ENCODE peak calls at places on chromosomes 7 and 10, in four cellular contexts. One of them, this sample, is unnamed. For H3K4me1, the result is how much of the 10 kb centered on the place peaks cover.

GRCh38 chr10:31186225-31187010 is 132.6 kb upstream of the ZEB1 start:
- DNase-seq in endothelial cell of umbilical vein: peak
- DNase-seq in hepatocyte: no peak
- DNase-seq in PC-9: peak
- DNase-seq in this sample: no peak

GRCh38 chr10:36209480-36209879 is 567.4 kb upstream of the FZD8 start:
- DNase-seq in endothelial cell of umbilical vein: no peak
- DNase-seq in hepatocyte: no peak
- DNase-seq in PC-9: no peak
- DNase-seq in this sample: no peak

GRCh38 chr10:121952226-121952625 is 22.8 kb downstream of the NSMCE4A start:
- DNase-seq in endothelial cell of umbilical vein: no peak
- DNase-seq in hepatocyte: no peak
- DNase-seq in PC-9: no peak
- DNase-seq in this sample: no peak

GRCh38 chr7:101234636-101235035 is 3.0 kb downstream of the CLDN15 start:
- DNase-seq in endothelial cell of umbilical vein: no peak
- DNase-seq in hepatocyte: no peak
- DNase-seq in PC-9: no peak
- DNase-seq in this sample: no peak

GRCh38 chr10:129870926-129871660 is 93.0 kb downstream of the EBF3 start:
- DNase-seq in endothelial cell of umbilical vein: no peak
- DNase-seq in hepatocyte: no peak
- DNase-seq in PC-9: no peak
- DNase-seq in this sample: no peak

GRCh38 chr10:83943920-83944319 is 195.4 kb upstream of the GHITM start:
- DNase-seq in endothelial cell of umbilical vein: no peak
- DNase-seq in hepatocyte: no peak
- DNase-seq in PC-9: no peak
- DNase-seq in this sample: no peak

GRCh38 chr10:114728325-114728724 is 70.2 kb upstream of the ABLIM1 start:
- DNase-seq in endothelial cell of umbilical vein: no peak
- DNase-seq in hepatocyte: no peak
- DNase-seq in PC-9: no peak
- DNase-seq in this sample: no peak

GRCh38 chr10:74704629-74705360 is 121.6 kb upstream of the KAT6B start:
- DNase-seq in endothelial cell of umbilical vein: no peak
- DNase-seq in hepatocyte: no peak
- DNase-seq in PC-9: no peak
- DNase-seq in this sample: peak

GRCh38 chr10:6746782-6747181 is 166.7 kb upstream of the PRKCQ start:
- DNase-seq in endothelial cell of umbilical vein: no peak
- DNase-seq in hepatocyte: no peak
- DNase-seq in PC-9: no peak
- DNase-seq in this sample: peak

GRCh38 chr10:46106410-46107255 is 60.6 kb upstream of the MSMB start:
- DNase-seq in endothelial cell of umbilical vein: peak
- DNase-seq in hepatocyte: peak
- DNase-seq in PC-9: peak
- DNase-seq in this sample: peak

GRCh38 chr10:106716375-106716774 is 448.1 kb downstream of the SORCS1 start:
- DNase-seq in endothelial cell of umbilical vein: no peak
- DNase-seq in hepatocyte: no peak
- DNase-seq in PC-9: no peak
- DNase-seq in this sample: no peak

GRCh38 chr10:122460891-122461293 is 461 bp upstream of the HTRA1 start:
- DNase-seq in endothelial cell of umbilical vein: peak
- DNase-seq in hepatocyte: no peak
- DNase-seq in PC-9: no peak
- DNase-seq in this sample: no peak

GRCh38 chr10:26486985-26487850 is 49.1 kb downstream of the APBB1IP start:
- DNase-seq in endothelial cell of umbilical vein: no peak
- DNase-seq in hepatocyte: peak
- DNase-seq in PC-9: peak
- DNase-seq in this sample: no peak

DNA sequence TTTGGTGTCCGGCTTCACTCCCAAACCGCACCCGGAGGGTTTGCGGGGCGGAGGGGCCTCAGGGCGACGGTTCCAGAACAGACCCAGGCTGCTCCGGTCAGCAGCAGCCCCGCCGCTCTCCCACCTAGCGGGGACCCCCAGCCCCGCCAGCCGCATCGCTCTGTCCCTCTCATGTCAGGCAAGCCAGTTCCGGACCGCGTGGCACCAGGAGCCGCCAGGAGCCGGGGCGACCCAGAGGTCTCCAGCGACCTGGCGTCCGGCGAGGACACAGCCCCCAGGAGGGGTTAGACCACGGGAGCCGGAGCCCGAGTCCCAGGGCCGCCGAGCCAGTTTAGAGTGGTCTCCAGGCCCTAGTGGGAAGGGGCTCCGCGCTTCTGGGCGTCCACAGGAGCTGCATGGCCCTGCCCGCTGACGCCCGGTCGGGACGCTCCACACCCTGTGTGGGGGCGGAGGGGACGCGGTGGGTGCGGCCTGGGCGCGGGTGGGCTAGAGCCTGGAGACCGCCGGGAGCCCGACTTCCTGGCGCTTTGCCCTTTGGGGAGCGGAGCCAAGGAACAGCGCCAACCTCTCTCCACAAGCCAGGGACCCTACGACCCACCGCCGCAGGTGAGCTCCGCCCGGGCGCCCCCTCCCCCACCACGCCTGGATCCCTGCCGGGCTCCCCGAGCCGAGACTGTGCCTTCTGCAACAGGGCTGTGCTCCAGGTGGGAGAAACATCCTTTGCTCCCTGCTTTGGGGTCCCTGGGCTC is 43.4 kb downstream of the ZNF117 start:
- DNase-seq in endothelial cell of umbilical vein: no peak
- DNase-seq in hepatocyte: peak
- DNase-seq in PC-9: no peak
- DNase-seq in this sample: no peak
- TF ChIP-seq EZH2 in endothelial cell of umbilical vein: peak
- TF ChIP-seq EZH2 in hepatocyte: peak
- TF ChIP-seq EZH2 in PC-9: no peak
- TF ChIP-seq EZH2 in this sample: no peak

GRCh38 chr7:100152937-100153666 is 4.4 kb downstream of the LAMTOR4 start:
- DNase-seq in endothelial cell of umbilical vein: no peak
- DNase-seq in hepatocyte: no peak
- DNase-seq in PC-9: no peak
- DNase-seq in this sample: peak
- H3K4me1 ChIP-seq in endothelial cell of umbilical vein: under half
- H3K4me1 ChIP-seq in hepatocyte: under half
- H3K4me1 ChIP-seq in PC-9: under half
- H3K4me1 ChIP-seq in this sample: under half

GRCh38 chr10:482848-483247 is 206.6 kb downstream of the DIP2C start:
- DNase-seq in endothelial cell of umbilical vein: no peak
- DNase-seq in hepatocyte: no peak
- DNase-seq in PC-9: no peak
- DNase-seq in this sample: no peak

GRCh38 chr10:484925-485661 is 204.4 kb downstream of the DIP2C start:
- DNase-seq in endothelial cell of umbilical vein: peak
- DNase-seq in hepatocyte: no peak
- DNase-seq in PC-9: no peak
- DNase-seq in this sample: peak

GRCh38 chr10:485776-486572 is 203.5 kb downstream of the DIP2C start:
- DNase-seq in endothelial cell of umbilical vein: no peak
- DNase-seq in hepatocyte: no peak
- DNase-seq in PC-9: no peak
- DNase-seq in this sample: no peak

GRCh38 chr10:483266-483665 is 206.2 kb downstream of the DIP2C start:
- DNase-seq in endothelial cell of umbilical vein: no peak
- DNase-seq in hepatocyte: no peak
- DNase-seq in PC-9: no peak
- DNase-seq in this sample: no peak

GRCh38 chr10:484441-484924 is 205.0 kb downstream of the DIP2C start:
- DNase-seq in endothelial cell of umbilical vein: peak
- DNase-seq in hepatocyte: no peak
- DNase-seq in PC-9: no peak
- DNase-seq in this sample: peak
- H3K4me3 ChIP-seq in endothelial cell of umbilical vein: peak
- H3K4me3 ChIP-seq in hepatocyte: no peak
- H3K4me3 ChIP-seq in PC-9: no peak
- H3K4me3 ChIP-seq in this sample: peak

GRCh38 chr10:43229208-43230061 is 37.4 kb downstream of the RASGEF1A start:
- DNase-seq in endothelial cell of umbilical vein: no peak
- DNase-seq in hepatocyte: peak
- DNase-seq in PC-9: peak
- DNase-seq in this sample: no peak

GRCh38 chr10:43228783-43229207 is 38.1 kb downstream of the RASGEF1A start:
- DNase-seq in endothelial cell of umbilical vein: no peak
- DNase-seq in hepatocyte: no peak
- DNase-seq in PC-9: no peak
- DNase-seq in this sample: no peak

GRCh38 chr10:43230909-43231522 is 35.8 kb downstream of the RASGEF1A start:
- DNase-seq in endothelial cell of umbilical vein: no peak
- DNase-seq in hepatocyte: no peak
- DNase-seq in PC-9: no peak
- DNase-seq in this sample: no peak

GRCh38 chr10:43231523-43232078 is 35.3 kb downstream of the RASGEF1A start:
- DNase-seq in endothelial cell of umbilical vein: no peak
- DNase-seq in hepatocyte: no peak
- DNase-seq in PC-9: peak
- DNase-seq in this sample: no peak

DNA sequence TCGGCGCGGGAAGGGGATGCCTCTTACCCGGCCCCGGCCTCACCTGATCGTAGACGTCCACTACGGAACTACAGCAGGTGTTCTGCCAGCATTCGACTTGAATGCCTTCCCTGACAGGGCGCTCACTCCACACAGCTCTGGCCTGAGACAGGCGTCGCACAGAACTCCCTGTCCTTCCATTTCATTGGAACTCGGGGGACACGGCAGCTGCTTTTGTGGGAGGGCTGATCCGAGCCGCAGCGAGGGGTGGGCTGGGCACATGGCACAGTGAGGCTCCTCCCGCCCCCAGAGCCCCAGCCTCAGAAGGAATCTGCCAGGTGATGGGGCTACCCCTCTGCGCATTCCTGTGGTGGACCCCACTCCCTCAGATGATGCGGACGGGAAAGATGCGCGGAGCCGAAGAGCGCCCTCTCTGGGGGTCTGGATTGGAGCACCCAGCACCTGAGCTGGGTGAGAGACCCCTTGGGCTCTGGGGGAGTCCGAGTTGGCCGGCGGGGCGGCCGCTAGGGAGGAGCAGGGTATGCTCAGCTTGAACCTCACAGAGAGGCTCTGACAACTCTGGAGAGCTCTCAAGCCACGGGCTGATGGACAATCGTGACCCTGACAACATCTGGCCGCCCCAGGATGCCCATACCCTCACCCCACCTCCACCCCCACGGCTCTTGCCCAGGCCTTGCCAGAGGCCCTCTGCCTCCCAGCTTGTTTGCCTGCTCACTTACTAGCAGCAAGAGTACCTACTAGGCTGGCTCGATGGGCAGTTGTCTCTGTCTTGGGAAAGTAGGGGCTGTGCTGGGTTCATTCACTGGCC is 36.6 kb downstream of the RASGEF1A start:
- DNase-seq in endothelial cell of umbilical vein: no peak
- DNase-seq in hepatocyte: no peak
- DNase-seq in PC-9: no peak
- DNase-seq in this sample: no peak
- TF ChIP-seq EZH2 in endothelial cell of umbilical vein: peak
- TF ChIP-seq EZH2 in hepatocyte: no peak
- TF ChIP-seq EZH2 in PC-9: no peak
- TF ChIP-seq EZH2 in this sample: peak

GRCh38 chr10:126781817-126782216 is 111.3 kb upstream of the C10orf90 start:
- DNase-seq in endothelial cell of umbilical vein: no peak
- DNase-seq in hepatocyte: no peak
- DNase-seq in PC-9: no peak
- DNase-seq in this sample: no peak

DNA sequence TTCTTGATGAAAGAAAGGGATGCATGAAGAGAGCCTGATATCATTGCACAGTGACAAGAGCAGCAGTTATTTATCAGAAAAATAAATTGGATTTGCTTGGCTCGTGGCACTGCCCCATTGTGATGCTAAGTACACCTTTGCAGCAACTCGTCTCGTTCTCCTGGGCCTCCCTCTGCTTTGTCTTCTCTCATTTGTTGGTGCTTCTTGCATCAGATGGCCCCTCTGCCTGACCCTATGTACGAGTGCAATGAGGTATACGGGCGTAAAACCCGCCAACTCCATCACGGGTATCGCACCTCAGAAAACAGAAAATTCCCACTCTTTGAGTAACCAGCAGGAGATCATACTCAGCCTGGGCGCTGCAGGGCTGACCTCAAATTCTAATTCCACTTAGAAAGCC is 107.2 kb upstream of the C10orf90 start:
- DNase-seq in endothelial cell of umbilical vein: no peak
- DNase-seq in hepatocyte: no peak
- DNase-seq in PC-9: no peak
- DNase-seq in this sample: no peak
- H3K4me1 ChIP-seq in endothelial cell of umbilical vein: under half
- H3K4me1 ChIP-seq in hepatocyte: under half
- H3K4me1 ChIP-seq in PC-9: under half
- H3K4me1 ChIP-seq in this sample: under half

DNA sequence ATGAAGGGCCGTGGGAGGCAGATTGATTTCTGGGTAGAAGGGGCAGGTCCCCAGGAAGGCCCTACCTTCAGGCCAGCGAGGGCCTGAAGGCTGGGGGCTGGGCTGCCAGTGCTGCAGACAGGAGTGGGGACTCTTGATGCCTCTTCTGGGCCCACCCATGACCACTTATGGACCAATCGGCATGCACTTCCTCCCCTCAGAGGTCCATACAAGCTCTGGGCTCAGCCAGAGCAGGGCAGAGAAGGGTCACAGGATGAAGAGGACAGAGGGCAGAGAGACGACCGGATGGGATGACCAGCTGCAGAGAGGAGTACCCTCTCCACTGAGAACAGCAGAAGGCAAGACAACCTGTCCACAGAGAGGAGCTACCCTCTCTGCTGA is 120.1 kb downstream of the DYNC2I1 start:
- DNase-seq in endothelial cell of umbilical vein: no peak
- DNase-seq in hepatocyte: no peak
- DNase-seq in PC-9: no peak
- DNase-seq in this sample: no peak
- H3K4me3 ChIP-seq in endothelial cell of umbilical vein: no peak
- H3K4me3 ChIP-seq in hepatocyte: no peak
- H3K4me3 ChIP-seq in PC-9: peak
- H3K4me3 ChIP-seq in this sample: peak

GRCh38 chr10:93566435-93567276 is at the start of gene FFAR4:
- DNase-seq in endothelial cell of umbilical vein: no peak
- DNase-seq in hepatocyte: peak
- DNase-seq in PC-9: peak
- DNase-seq in this sample: no peak
- TF ChIP-seq EZH2 in endothelial cell of umbilical vein: peak
- TF ChIP-seq EZH2 in hepatocyte: peak
- TF ChIP-seq EZH2 in PC-9: no peak
- TF ChIP-seq EZH2 in this sample: peak

DNA sequence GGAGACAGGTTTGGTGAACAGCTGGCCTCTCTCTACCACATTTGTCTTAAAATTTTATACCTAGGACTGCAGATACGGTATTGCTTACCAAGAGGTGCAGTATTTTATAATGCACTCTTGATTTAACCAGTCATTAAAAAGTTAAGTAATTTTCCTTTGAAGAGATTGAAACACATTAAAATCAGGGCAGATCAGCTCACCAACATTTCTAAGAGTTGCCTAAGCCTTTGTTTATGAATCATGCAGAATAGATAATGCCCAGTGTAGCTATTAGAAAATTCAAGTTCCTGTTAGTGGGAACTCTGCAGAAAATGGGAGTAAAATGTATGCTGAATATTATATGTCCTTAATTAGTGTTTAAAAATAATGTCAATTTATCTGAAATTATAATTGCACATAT is 140.2 kb upstream of the PRPS1L1 start:
- DNase-seq in endothelial cell of umbilical vein: no peak
- DNase-seq in hepatocyte: no peak
- DNase-seq in PC-9: no peak
- DNase-seq in this sample: no peak
- H3K4me1 ChIP-seq in endothelial cell of umbilical vein: under half
- H3K4me1 ChIP-seq in hepatocyte: under half
- H3K4me1 ChIP-seq in PC-9: under half
- H3K4me1 ChIP-seq in this sample: under half

This sample was measured in A673.